ENCODE peak calls at places on chromosome 6, in six cellular contexts. Y, R, T, B, Z and F are unnamed samples.

GRCh38 chr6:106254636-106255035 is 70.9 kb downstream of the ATG5 start:
- DNase-seq in T (no peak), Z (peak; percentile 87), Y (peak; percentile 70), B (no peak), R (no peak), F (no peak)

GRCh38 chr6:156598316-156598715 is 178.9 kb upstream of the ARID1B start:
- DNase-seq in Y (no peak), Z (no peak), R (no peak), B (no peak), T (no peak), F (no peak)

GRCh38 chr6:157853902-157854481 is 30.9 kb downstream of the SNX9 start:
- DNase-seq in B (no peak), Z (no peak), T (no peak), Y (no peak), R (no peak), F (no peak)

GRCh38 chr6:43949451-43950110 is 177.7 kb downstream of the MRPL14 start:
- DNase-seq in R (no peak), B (no peak), Z (no peak), T (no peak), Y (no peak), F (no peak)

GRCh38 chr6:125747589-125748533 is 1.6 kb upstream of the HEY2 start:
- DNase-seq in Y (no peak), Z (peak; percentile 21), T (no peak), R (peak; percentile 47), B (no peak), F (peak; percentile 59)

GRCh38 chr6:7112741-7113313 is 5.1 kb downstream of the RREB1 start:
- DNase-seq in Y (no peak), Z (no peak), B (no peak), T (peak; percentile 34), R (no peak), F (no peak)

GRCh38 chr6:108489699-108490098 is 71.0 kb upstream of the FOXO3 start:
- DNase-seq in Z (no peak), Y (no peak), T (no peak), B (no peak), R (no peak), F (no peak)

GRCh38 chr6:79546186-79546585 is 9.0 kb upstream of the LCA5 start:
- DNase-seq in T (no peak), Y (peak; percentile 46), Z (no peak), R (no peak), B (no peak), F (no peak)

GRCh38 chr6:27138837-27139752 is 108.4 kb upstream of the PRSS16 start:
- DNase-seq in R (peak; percentile 39), Y (peak; percentile 60), Z (peak; percentile 80), B (no peak), T (peak; percentile 38), F (peak; percentile 60)

GRCh38 chr6:33624856-33625255 is 3.7 kb downstream of the ITPR3 start:
- DNase-seq in Y (no peak), B (no peak), T (no peak), Z (no peak), R (no peak), F (no peak)

GRCh38 chr6:34523441-34524206 is 32.5 kb downstream of the SPDEF start:
- DNase-seq in B (no peak), Y (no peak), T (no peak), R (no peak), Z (no peak), F (peak; percentile 17)

DNA sequence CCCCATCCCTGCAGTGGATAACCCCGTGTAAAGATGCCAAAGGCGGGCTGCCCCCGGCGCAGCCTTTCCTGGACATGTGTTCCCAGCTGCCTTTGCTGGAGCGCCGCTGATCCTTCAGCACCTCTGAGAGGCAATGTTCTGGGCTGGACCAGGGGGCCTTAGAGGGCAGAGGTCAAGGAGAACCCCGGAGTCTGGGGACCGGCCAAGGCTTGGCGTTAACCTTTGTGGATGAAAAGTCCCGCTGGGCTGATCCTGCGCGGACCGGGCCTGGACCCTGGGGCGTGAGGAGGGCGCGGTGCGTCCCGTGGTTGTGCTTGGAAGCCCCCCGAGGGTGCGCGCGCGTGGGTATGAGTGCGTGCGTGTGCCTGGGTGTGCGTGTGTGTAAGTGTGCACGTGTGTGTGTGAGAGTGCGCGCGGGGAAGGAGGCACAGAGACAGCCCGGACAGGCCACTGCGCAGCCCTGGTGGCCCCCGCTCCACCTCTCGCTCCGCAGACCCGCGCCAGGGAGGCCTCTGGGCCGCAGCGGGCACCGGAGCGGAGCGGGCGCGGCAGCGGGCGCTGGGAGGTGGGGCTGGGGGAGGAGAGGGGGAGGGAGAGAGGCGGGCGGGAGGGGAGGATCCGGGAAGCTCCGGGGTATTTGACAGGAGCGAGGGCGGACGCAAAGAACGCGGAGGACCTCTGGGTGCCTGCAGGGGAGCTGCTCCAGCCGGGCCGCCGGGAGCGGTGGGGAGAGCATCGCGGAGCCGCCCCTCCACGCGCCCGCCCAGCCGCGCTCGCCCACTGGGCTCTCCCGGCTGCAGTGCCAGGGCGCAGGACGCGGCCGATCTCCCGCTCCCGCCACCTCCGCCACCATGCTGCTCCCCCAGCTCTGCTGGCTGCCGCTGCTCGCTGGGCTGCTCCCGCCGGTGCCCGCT is at the start of gene SMOC2:
- DNase-seq in Y (no peak), T (no peak), Z (no peak), R (peak; percentile 39), B (no peak), F (no peak)
- H3K4me3 ChIP-seq in Y (no peak within 1 kb of the TSS), T (no peak within 1 kb of the TSS), Z (no peak within 1 kb of the TSS), R (peak within 1 kb of the TSS; percentile 53), B (no peak within 1 kb of the TSS), F (peak within 1 kb of the TSS; percentile 53)

GRCh38 chr6:139369068-139369467 is 5.4 kb downstream of the CITED2 start:
- DNase-seq in Y (no peak), Z (no peak), B (no peak), R (no peak), T (no peak), F (no peak)

GRCh38 chr6:139371421-139372253 is 2.8 kb downstream of the CITED2 start:
- DNase-seq in B (no peak), R (no peak), T (no peak), Y (peak; percentile 50), Z (no peak), F (no peak)

GRCh38 chr6:139370707-139371345 is 3.6 kb downstream of the CITED2 start:
- DNase-seq in Z (no peak), T (no peak), B (no peak), Y (peak; percentile 63), R (no peak), F (no peak)

GRCh38 chr6:139369568-139370046 is 4.8 kb downstream of the CITED2 start:
- DNase-seq in T (no peak), Z (no peak), R (no peak), B (no peak), Y (peak; percentile 80), F (no peak)

GRCh38 chr6:139370047-139370706 is 4.3 kb downstream of the CITED2 start:
- DNase-seq in R (no peak), Z (no peak), B (peak; percentile 71), Y (peak; percentile 72), T (no peak), F (no peak)
- H3K4me3 ChIP-seq in R (peak overlapping the region; percentile 19), Z (no peak overlapping the region), B (peak overlapping the region; percentile 25), Y (no peak overlapping the region), T (no peak overlapping the region), F (peak overlapping the region; percentile 93)

DNA sequence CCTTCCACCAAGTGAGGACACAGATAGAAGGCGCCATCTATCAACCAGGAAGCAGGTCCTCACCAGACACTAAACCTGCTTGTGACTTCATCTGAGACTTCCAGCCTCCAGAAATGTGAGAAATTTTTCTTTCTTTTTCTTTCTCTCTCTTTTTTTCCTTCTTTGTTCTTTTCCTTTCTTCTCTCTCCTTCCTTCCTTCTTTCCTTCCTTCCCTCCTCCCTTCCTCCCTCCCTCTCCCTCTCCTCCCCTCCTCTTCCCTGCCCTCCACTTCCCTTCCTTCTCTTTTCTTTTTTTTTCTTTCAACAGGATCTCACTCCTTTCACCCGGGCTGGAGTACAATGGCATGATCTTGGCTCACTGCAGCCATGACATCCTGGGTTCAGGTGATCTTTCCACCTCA is 37.4 kb upstream of the MCUR1 start:
- DNase-seq in Y (no peak), Z (no peak), R (no peak), B (no peak), T (no peak), F (no peak)
- H3K4me3 ChIP-seq in Y (no peak overlapping the region), Z (no peak overlapping the region), R (no peak overlapping the region), B (no peak overlapping the region), T (no peak overlapping the region), F (no peak overlapping the region)

DNA sequence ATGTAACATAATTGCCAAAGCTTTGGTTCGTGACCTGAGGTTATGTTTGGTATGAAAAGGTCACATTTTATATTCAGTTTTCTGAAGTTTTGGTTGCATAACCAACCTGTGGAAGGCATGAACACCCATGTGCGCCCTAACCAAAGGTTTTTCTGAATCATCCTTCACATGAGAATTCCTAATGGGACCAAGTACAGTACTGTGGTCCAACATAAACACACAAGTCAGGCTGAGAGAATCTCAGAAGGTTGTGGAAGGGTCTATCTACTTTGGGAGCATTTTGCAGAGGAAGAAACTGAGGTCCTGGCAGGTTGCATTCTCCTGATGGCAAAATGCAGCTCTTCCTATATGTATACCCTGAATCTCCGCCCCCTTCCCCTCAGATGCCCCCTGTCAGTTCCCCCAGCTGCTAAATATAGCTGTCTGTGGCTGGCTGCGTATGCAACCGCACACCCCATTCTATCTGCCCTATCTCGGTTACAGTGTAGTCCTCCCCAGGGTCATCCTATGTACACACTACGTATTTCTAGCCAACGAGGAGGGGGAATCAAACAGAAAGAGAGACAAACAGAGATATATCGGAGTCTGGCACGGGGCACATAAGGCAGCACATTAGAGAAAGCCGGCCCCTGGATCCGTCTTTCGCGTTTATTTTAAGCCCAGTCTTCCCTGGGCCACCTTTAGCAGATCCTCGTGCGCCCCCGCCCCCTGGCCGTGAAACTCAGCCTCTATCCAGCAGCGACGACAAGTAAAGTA is 547 bp upstream of the ESR1 start:
- DNase-seq in T (no peak), Z (no peak), R (no peak), B (no peak), Y (no peak), F (no peak)
- H3K4me3 ChIP-seq in T (no peak overlapping the region), Z (no peak overlapping the region), R (peak overlapping the region; percentile 39), B (no peak overlapping the region), Y (no peak overlapping the region), F (peak overlapping the region; percentile 53)